ENCODE peak calls at places on chromosome 12, in seven cellular contexts. M is posterior cingulate gyrus; W is non-pigmented ciliary epithelial cell; H is HepG2; V is CD4-positive, CD25-positive, alpha-beta regulatory T cell; E is activated CD4-positive, alpha-beta T cell treated with anti-CD3 and anti-CD28 coated beads for 1 hour; I is kidney epithelial cell. F is an unnamed sample.
A peak's percentile ranks its signal among the peaks of the same experiment; 100 is the strongest.

GRCh38 chr12:122067966-122068365 is 10.6 kb upstream of the MLXIP start:
- DNase-seq in E (peak; percentile 16), H (no peak), W (no peak), V (peak; percentile 73), I (no peak), M (peak; percentile 45), F (peak; percentile 69)

GRCh38 chr12:117350140-117350539 is 11.3 kb downstream of the NOS1 start:
- DNase-seq in M (no peak), H (no peak), W (no peak), I (no peak), V (no peak), E (no peak), F (no peak)

GRCh38 chr12:101634724-101635123 is 40.0 kb downstream of the MYBPC1 start:
- DNase-seq in E (no peak), I (no peak), H (no peak), W (no peak), M (no peak), V (peak; percentile 34), F (peak; percentile 21)

GRCh38 chr12:120093592-120094355 is 22.8 kb downstream of the RAB35 start:
- DNase-seq in I (no peak), E (no peak), M (peak; percentile 87), H (no peak), W (no peak), V (no peak), F (no peak)

GRCh38 chr12:95633671-95634465 is 82.6 kb upstream of the USP44 start:
- DNase-seq in W (no peak), M (no peak), V (no peak), E (no peak), H (no peak), I (no peak), F (no peak)

GRCh38 chr12:59834659-59835474 is 239.0 kb downstream of the SLC16A7 start:
- DNase-seq in V (peak; percentile 38), M (no peak), H (peak; percentile 5), I (no peak), W (peak; percentile 14), E (no peak), F (no peak)

GRCh38 chr12:27383429-27384260 is 51.0 kb downstream of the BMAL2 start:
- DNase-seq in H (peak; percentile 60), V (peak; percentile 74), M (peak; percentile 67), E (peak; percentile 35), I (peak; percentile 72), W (peak; percentile 63), F (peak; percentile 73)

GRCh38 chr12:47820631-47821345 is 1.1 kb upstream of the HDAC7 start:
- DNase-seq in H (peak; percentile 88), M (peak; percentile 55), V (no peak), I (peak; percentile 87), E (no peak), W (peak; percentile 96), F (no peak)

GRCh38 chr12:113831016-113831415 is 135.1 kb downstream of the RBM19 start:
- DNase-seq in E (no peak), W (peak; percentile 10), M (no peak), I (no peak), H (no peak), V (no peak), F (no peak)

GRCh38 chr12:76265424-76266180 is 82.6 kb downstream of the BBS10 start:
- DNase-seq in M (no peak), H (no peak), W (no peak), V (no peak), E (no peak), I (no peak), F (no peak)

F was measured in germinal center.